ENCODE peak calls at places on chromosomes 12 and 14, in eight cellular contexts. Q is Calu3, Y is right atrium auricular region, O is esophagus squamous epithelium, T is glutamatergic neuron, U is GM20000, F is tibial artery, N is fibroblast of the aortic adventitia. W is an unnamed sample.

GRCh38 chr12:55019784-55020183 is at the start of gene NEUROD4:
- DNase-seq in Q (peak; percentile 41), Y (no peak), O (no peak), T (peak; percentile 89), U (peak; percentile 31), F (no peak), N (peak; percentile 49), W (peak; percentile 75)

GRCh38 chr14:41558527-41558926 is 48.1 kb upstream of the LRFN5 start:
- DNase-seq in Q (no peak), Y (no peak), O (no peak), T (no peak), U (no peak), F (no peak), N (no peak), W (no peak)

GRCh38 chr12:49980501-49981158 is 7.9 kb downstream of the AQP6 start:
- DNase-seq in Q (no peak), Y (no peak), O (no peak), T (no peak), U (no peak), F (no peak), N (no peak), W (no peak)

GRCh38 chr12:75585309-75585708 is 73.9 kb upstream of the KRR1 start:
- DNase-seq in Q (no peak), Y (no peak), O (no peak), T (no peak), U (no peak), F (no peak), N (peak; percentile 85), W (no peak)

GRCh38 chr12:108615918-108616317 is 17.8 kb downstream of the SELPLG start:
- DNase-seq in Q (no peak), Y (no peak), O (no peak), T (no peak), U (no peak), F (no peak), N (no peak), W (no peak)

GRCh38 chr14:68291820-68292219 is 472.2 kb downstream of the RAD51B start:
- DNase-seq in Q (no peak), Y (no peak), O (no peak), T (no peak), U (no peak), F (no peak), N (no peak), W (no peak)

GRCh38 chr14:42140001-42140400 is 533.3 kb downstream of the LRFN5 start:
- DNase-seq in Q (no peak), Y (no peak), O (no peak), T (no peak), U (no peak), F (no peak), N (peak; percentile 6), W (no peak)

GRCh38 chr12:130240831-130241590 is 78.7 kb downstream of the FZD10 start:
- DNase-seq in Q (no peak), Y (no peak), O (no peak), T (no peak), U (no peak), F (no peak), N (no peak), W (no peak)

GRCh38 chr12:57551637-57552305 is 1.9 kb downstream of the KIF5A start:
- DNase-seq in Q (no peak), Y (no peak), O (no peak), T (no peak), U (no peak), F (peak; percentile 23), N (no peak), W (no peak)

GRCh38 chr14:96039633-96040311 is 610 bp downstream of the C14orf132 start:
- DNase-seq in Q (no peak), Y (no peak), O (no peak), T (peak; percentile 75), U (peak; percentile 41), F (no peak), N (peak; percentile 43), W (peak; percentile 36)

GRCh38 chr14:99809376-99809775 is 16.2 kb downstream of the EML1 start:
- DNase-seq in Q (no peak), Y (peak; percentile 84), O (no peak), T (no peak), U (no peak), F (peak; percentile 84), N (peak; percentile 98), W (no peak)

GRCh38 chr12:55670213-55670730 is 33.6 kb downstream of the OR10P1 start:
- DNase-seq in Q (no peak), Y (no peak), O (no peak), T (no peak), U (no peak), F (peak; percentile 25), N (no peak), W (no peak)

GRCh38 chr12:6607751-6608591 is 792 bp upstream of the CHD4 start:
- DNase-seq in Q (peak; percentile 62), Y (peak; percentile 69), O (no peak), T (no peak), U (peak; percentile 73), F (peak; percentile 77), N (peak; percentile 46), W (no peak)

GRCh38 chr12:112357214-112357613 is 25.0 kb downstream of the HECTD4 start:
- DNase-seq in Q (no peak), Y (no peak), O (no peak), T (no peak), U (no peak), F (no peak), N (no peak), W (no peak)

GRCh38 chr12:78530065-78530765 is 334.4 kb upstream of the SYT1 start:
- DNase-seq in Q (no peak), Y (no peak), O (no peak), T (no peak), U (no peak), F (no peak), N (peak; percentile 64), W (no peak)

GRCh38 chr12:102444707-102445106 is 35.7 kb downstream of the IGF1 start:
- DNase-seq in Q (no peak), Y (no peak), O (no peak), T (no peak), U (no peak), F (no peak), N (no peak), W (no peak)

GRCh38 chr12:18468521-18469075 is 207.3 kb downstream of the PIK3C2G start:
- DNase-seq in Q (no peak), Y (no peak), O (no peak), T (no peak), U (no peak), F (no peak), N (peak; percentile 30), W (no peak)

GRCh38 chr14:74038015-74038859 is 19.1 kb downstream of the BBOF1 start:
- DNase-seq in Q (peak; percentile 21), Y (no peak), O (no peak), T (no peak), U (peak; percentile 50), F (no peak), N (peak; percentile 72), W (no peak)

DNA sequence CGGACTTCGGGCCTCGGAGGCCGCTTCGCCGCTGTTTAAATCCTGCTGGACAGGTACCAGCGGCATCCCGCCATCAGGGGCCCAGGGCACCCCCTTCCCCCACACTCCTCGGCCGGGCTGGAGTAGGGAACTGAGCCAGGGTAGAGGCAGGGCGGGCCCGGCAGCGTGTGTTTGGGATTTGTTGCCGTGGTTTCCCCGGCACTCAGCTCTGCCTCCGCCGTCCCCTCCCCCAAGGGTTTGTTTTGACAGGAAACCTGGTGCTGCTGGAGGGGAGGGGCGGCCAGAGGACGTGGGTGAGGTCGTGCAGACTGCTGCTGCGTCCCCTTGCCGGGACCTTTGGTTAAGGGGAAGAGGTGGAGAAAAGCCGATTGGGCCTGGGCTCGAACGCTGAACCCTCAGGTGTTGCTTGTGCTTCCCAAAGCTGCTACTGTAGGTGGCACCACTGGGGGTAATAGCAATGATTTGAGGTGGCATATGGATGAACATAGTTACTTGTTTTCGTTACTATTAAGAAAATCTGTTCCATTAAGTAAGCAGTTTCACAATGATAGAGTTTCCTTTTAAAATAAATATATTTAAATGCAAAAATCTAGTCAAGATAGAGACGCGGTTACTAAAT is 778 bp downstream of the TCP11L2 start:
- DNase-seq in Q (peak; percentile 82), Y (peak; percentile 91), O (peak; percentile 36), T (peak; percentile 81), U (peak; percentile 68), F (peak; percentile 92), N (peak; percentile 67), W (peak; percentile 58)
- TF ChIP-seq CTCF in Q (no peak), Y (peak; percentile 16), O (peak; percentile 8), T (no peak), U (no peak), F (no peak), N (no peak), W (no peak)

DNA sequence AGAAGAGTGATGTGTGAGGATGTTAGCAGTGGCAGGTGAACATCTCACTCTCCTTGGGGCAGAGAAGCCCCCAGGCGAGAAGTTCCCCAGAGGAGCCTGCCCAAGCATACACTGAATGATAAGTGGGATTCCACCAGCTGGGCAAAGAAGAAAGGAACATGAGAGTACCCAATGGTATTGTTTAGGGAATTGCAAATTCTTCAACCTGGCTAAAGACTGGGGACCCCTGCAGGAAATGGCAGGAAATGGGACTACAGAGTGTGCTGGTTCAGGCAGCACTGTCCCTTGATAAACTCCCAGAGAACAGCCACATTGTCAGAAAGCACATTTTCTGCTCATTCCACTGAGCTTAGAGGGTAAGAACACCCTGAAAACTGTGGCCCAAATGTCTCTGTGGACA is 121.3 kb downstream of the RPS29 start:
- DNase-seq in Q (peak; percentile 3), Y (no peak), O (no peak), T (no peak), U (no peak), F (no peak), N (no peak), W (no peak)
- TF ChIP-seq CTCF in Q (no peak), Y (no peak), O (no peak), T (no peak), U (no peak), F (no peak), N (peak; percentile 12), W (peak; percentile 37)

GRCh38 chr14:80202888-80203562 is 8.3 kb downstream of the DIO2 start:
- DNase-seq in Q (peak; percentile 12), Y (no peak), O (no peak), T (peak; percentile 62), U (peak; percentile 11), F (no peak), N (no peak), W (no peak)
- TF ChIP-seq CTCF in Q (peak; percentile 23), Y (no peak), O (no peak), T (peak; percentile 61), U (peak; percentile 64), F (no peak), N (peak; percentile 35), W (peak; percentile 39)

GRCh38 chr12:71556471-71556870 is 107.2 kb downstream of the ZFC3H1 start:
- DNase-seq in Q (no peak), Y (no peak), O (no peak), T (no peak), U (no peak), F (no peak), N (no peak), W (no peak)

GRCh38 chr12:71552728-71553501 is 110.7 kb downstream of the ZFC3H1 start:
- DNase-seq in Q (no peak), Y (no peak), O (no peak), T (no peak), U (no peak), F (no peak), N (no peak), W (no peak)

GRCh38 chr12:71551529-71551928 is 111.9 kb downstream of the LGR5 start:
- DNase-seq in Q (no peak), Y (no peak), O (no peak), T (no peak), U (no peak), F (no peak), N (peak; percentile 50), W (no peak)

GRCh38 chr12:71558445-71558844 is 105.2 kb downstream of the ZFC3H1 start:
- DNase-seq in Q (no peak), Y (no peak), O (no peak), T (no peak), U (no peak), F (no peak), N (peak; percentile 27), W (no peak)

GRCh38 chr12:71556881-71557280 is 106.8 kb downstream of the ZFC3H1 start:
- DNase-seq in Q (peak; percentile 14), Y (no peak), O (no peak), T (no peak), U (no peak), F (no peak), N (peak; percentile 84), W (no peak)
- TF ChIP-seq CTCF in Q (no peak), Y (no peak), O (no peak), T (no peak), U (no peak), F (no peak), N (no peak), W (no peak)

W was measured in progenitor cell of endocrine pancreas.